ENCODE peak calls at places on chromosomes 11 and 22, in eight cellular contexts. One of them, this sample, is unnamed.

GRCh38 chr22:30605449-30606110 is 1.4 kb upstream of the TCN2 start:
- DNase-seq in stimulated activated CD8-positive, alpha-beta memory T cell treated with anti-CD3 and anti-CD28 coated beads, Interleukin-15, amount 100 ng/mL, for 4 hours: no peak
- DNase-seq in astrocyte of the spinal cord: peak; percentile 45
- DNase-seq in SK-MEL-5: peak; percentile 74
- DNase-seq in type B pancreatic cell: no peak
- DNase-seq in RWPE1: peak; percentile 24
- DNase-seq in pulmonary artery endothelial cell: no peak
- DNase-seq in activated CD4-positive, alpha-beta T cell treated with anti-CD3 and anti-CD28 coated beads, Interleukin-2, amount 50 U/mL, for 4 hours: peak; percentile 40
- DNase-seq in this sample: peak; percentile 11

GRCh38 chr11:64653388-64653973 is 62.5 kb downstream of the SLC22A12 start:
- DNase-seq in astrocyte of the spinal cord: no peak
- DNase-seq in type B pancreatic cell: no peak
- DNase-seq in RWPE1: no peak
- DNase-seq in stimulated activated CD8-positive, alpha-beta memory T cell treated with anti-CD3 and anti-CD28 coated beads, Interleukin-15, amount 100 ng/mL, for 4 hours: no peak
- DNase-seq in pulmonary artery endothelial cell: no peak
- DNase-seq in SK-MEL-5: no peak
- DNase-seq in activated CD4-positive, alpha-beta T cell treated with anti-CD3 and anti-CD28 coated beads, Interleukin-2, amount 50 U/mL, for 4 hours: no peak
- DNase-seq in this sample: no peak

GRCh38 chr11:72613977-72614376 is 60.2 kb downstream of the PDE2A start:
- DNase-seq in astrocyte of the spinal cord: no peak
- DNase-seq in pulmonary artery endothelial cell: no peak
- DNase-seq in SK-MEL-5: no peak
- DNase-seq in activated CD4-positive, alpha-beta T cell treated with anti-CD3 and anti-CD28 coated beads, Interleukin-2, amount 50 U/mL, for 4 hours: no peak
- DNase-seq in stimulated activated CD8-positive, alpha-beta memory T cell treated with anti-CD3 and anti-CD28 coated beads, Interleukin-15, amount 100 ng/mL, for 4 hours: no peak
- DNase-seq in type B pancreatic cell: no peak
- DNase-seq in RWPE1: no peak
- DNase-seq in this sample: no peak

GRCh38 chr22:38730411-38730871 is 24.7 kb downstream of the GTPBP1 start:
- DNase-seq in activated CD4-positive, alpha-beta T cell treated with anti-CD3 and anti-CD28 coated beads, Interleukin-2, amount 50 U/mL, for 4 hours: no peak
- DNase-seq in RWPE1: no peak
- DNase-seq in astrocyte of the spinal cord: no peak
- DNase-seq in pulmonary artery endothelial cell: no peak
- DNase-seq in stimulated activated CD8-positive, alpha-beta memory T cell treated with anti-CD3 and anti-CD28 coated beads, Interleukin-15, amount 100 ng/mL, for 4 hours: no peak
- DNase-seq in SK-MEL-5: no peak
- DNase-seq in type B pancreatic cell: no peak
- DNase-seq in this sample: no peak

GRCh38 chr11:6862961-6863360 is at the start of gene OR10A2:
- DNase-seq in RWPE1: no peak
- DNase-seq in type B pancreatic cell: no peak
- DNase-seq in pulmonary artery endothelial cell: no peak
- DNase-seq in stimulated activated CD8-positive, alpha-beta memory T cell treated with anti-CD3 and anti-CD28 coated beads, Interleukin-15, amount 100 ng/mL, for 4 hours: no peak
- DNase-seq in SK-MEL-5: no peak
- DNase-seq in astrocyte of the spinal cord: peak; percentile 3
- DNase-seq in activated CD4-positive, alpha-beta T cell treated with anti-CD3 and anti-CD28 coated beads, Interleukin-2, amount 50 U/mL, for 4 hours: no peak
- DNase-seq in this sample: no peak

GRCh38 chr11:134742228-134742612 is 330.2 kb upstream of the B3GAT1 start:
- DNase-seq in type B pancreatic cell: no peak
- DNase-seq in astrocyte of the spinal cord: peak; percentile 30
- DNase-seq in pulmonary artery endothelial cell: no peak
- DNase-seq in RWPE1: no peak
- DNase-seq in SK-MEL-5: no peak
- DNase-seq in stimulated activated CD8-positive, alpha-beta memory T cell treated with anti-CD3 and anti-CD28 coated beads, Interleukin-15, amount 100 ng/mL, for 4 hours: no peak
- DNase-seq in activated CD4-positive, alpha-beta T cell treated with anti-CD3 and anti-CD28 coated beads, Interleukin-2, amount 50 U/mL, for 4 hours: no peak
- DNase-seq in this sample: no peak

GRCh38 chr22:47304191-47304831 is 541.9 kb downstream of the TBC1D22A start:
- DNase-seq in RWPE1: no peak
- DNase-seq in type B pancreatic cell: peak; percentile 54
- DNase-seq in stimulated activated CD8-positive, alpha-beta memory T cell treated with anti-CD3 and anti-CD28 coated beads, Interleukin-15, amount 100 ng/mL, for 4 hours: no peak
- DNase-seq in SK-MEL-5: no peak
- DNase-seq in activated CD4-positive, alpha-beta T cell treated with anti-CD3 and anti-CD28 coated beads, Interleukin-2, amount 50 U/mL, for 4 hours: no peak
- DNase-seq in pulmonary artery endothelial cell: no peak
- DNase-seq in astrocyte of the spinal cord: no peak
- DNase-seq in this sample: no peak

GRCh38 chr11:122317337-122317736 is 201.3 kb upstream of the BLID start:
- DNase-seq in stimulated activated CD8-positive, alpha-beta memory T cell treated with anti-CD3 and anti-CD28 coated beads, Interleukin-15, amount 100 ng/mL, for 4 hours: no peak
- DNase-seq in type B pancreatic cell: no peak
- DNase-seq in pulmonary artery endothelial cell: no peak
- DNase-seq in SK-MEL-5: no peak
- DNase-seq in RWPE1: no peak
- DNase-seq in astrocyte of the spinal cord: peak; percentile 36
- DNase-seq in activated CD4-positive, alpha-beta T cell treated with anti-CD3 and anti-CD28 coated beads, Interleukin-2, amount 50 U/mL, for 4 hours: no peak
- DNase-seq in this sample: no peak

GRCh38 chr11:76770642-76771445 is 12.3 kb upstream of the TSKU start:
- DNase-seq in SK-MEL-5: no peak
- DNase-seq in RWPE1: no peak
- DNase-seq in pulmonary artery endothelial cell: no peak
- DNase-seq in stimulated activated CD8-positive, alpha-beta memory T cell treated with anti-CD3 and anti-CD28 coated beads, Interleukin-15, amount 100 ng/mL, for 4 hours: no peak
- DNase-seq in activated CD4-positive, alpha-beta T cell treated with anti-CD3 and anti-CD28 coated beads, Interleukin-2, amount 50 U/mL, for 4 hours: no peak
- DNase-seq in type B pancreatic cell: no peak
- DNase-seq in astrocyte of the spinal cord: peak; percentile 98
- DNase-seq in this sample: no peak

GRCh38 chr11:9384535-9385287 is at the start of gene IPO7:
- DNase-seq in stimulated activated CD8-positive, alpha-beta memory T cell treated with anti-CD3 and anti-CD28 coated beads, Interleukin-15, amount 100 ng/mL, for 4 hours: peak; percentile 84
- DNase-seq in astrocyte of the spinal cord: peak; percentile 93
- DNase-seq in type B pancreatic cell: peak; percentile 88
- DNase-seq in SK-MEL-5: peak; percentile 93
- DNase-seq in activated CD4-positive, alpha-beta T cell treated with anti-CD3 and anti-CD28 coated beads, Interleukin-2, amount 50 U/mL, for 4 hours: peak; percentile 88
- DNase-seq in RWPE1: peak; percentile 90
- DNase-seq in pulmonary artery endothelial cell: peak; percentile 67
- DNase-seq in this sample: peak; percentile 80

GRCh38 chr11:9601041-9601875 is 27.8 kb downstream of the WEE1 start:
- DNase-seq in activated CD4-positive, alpha-beta T cell treated with anti-CD3 and anti-CD28 coated beads, Interleukin-2, amount 50 U/mL, for 4 hours: peak; percentile 17
- DNase-seq in astrocyte of the spinal cord: peak; percentile 85
- DNase-seq in stimulated activated CD8-positive, alpha-beta memory T cell treated with anti-CD3 and anti-CD28 coated beads, Interleukin-15, amount 100 ng/mL, for 4 hours: peak; percentile 20
- DNase-seq in SK-MEL-5: no peak
- DNase-seq in pulmonary artery endothelial cell: no peak
- DNase-seq in RWPE1: no peak
- DNase-seq in type B pancreatic cell: no peak
- DNase-seq in this sample: peak; percentile 20

GRCh38 chr11:83671295-83671694 is 385.1 kb upstream of the CCDC90B start:
- DNase-seq in pulmonary artery endothelial cell: no peak
- DNase-seq in RWPE1: peak; percentile 4
- DNase-seq in activated CD4-positive, alpha-beta T cell treated with anti-CD3 and anti-CD28 coated beads, Interleukin-2, amount 50 U/mL, for 4 hours: no peak
- DNase-seq in astrocyte of the spinal cord: no peak
- DNase-seq in SK-MEL-5: no peak
- DNase-seq in type B pancreatic cell: no peak
- DNase-seq in stimulated activated CD8-positive, alpha-beta memory T cell treated with anti-CD3 and anti-CD28 coated beads, Interleukin-15, amount 100 ng/mL, for 4 hours: no peak
- DNase-seq in this sample: no peak

GRCh38 chr22:39215430-39216142 is 29.2 kb downstream of the PDGFB start:
- DNase-seq in type B pancreatic cell: peak; percentile 59
- DNase-seq in RWPE1: no peak
- DNase-seq in stimulated activated CD8-positive, alpha-beta memory T cell treated with anti-CD3 and anti-CD28 coated beads, Interleukin-15, amount 100 ng/mL, for 4 hours: no peak
- DNase-seq in activated CD4-positive, alpha-beta T cell treated with anti-CD3 and anti-CD28 coated beads, Interleukin-2, amount 50 U/mL, for 4 hours: peak; percentile 32
- DNase-seq in SK-MEL-5: peak; percentile 52
- DNase-seq in pulmonary artery endothelial cell: no peak
- DNase-seq in astrocyte of the spinal cord: no peak
- DNase-seq in this sample: no peak

GRCh38 chr11:1766719-1767398 is 3.1 kb upstream of the CTSD start:
- DNase-seq in activated CD4-positive, alpha-beta T cell treated with anti-CD3 and anti-CD28 coated beads, Interleukin-2, amount 50 U/mL, for 4 hours: no peak
- DNase-seq in RWPE1: no peak
- DNase-seq in type B pancreatic cell: no peak
- DNase-seq in astrocyte of the spinal cord: no peak
- DNase-seq in stimulated activated CD8-positive, alpha-beta memory T cell treated with anti-CD3 and anti-CD28 coated beads, Interleukin-15, amount 100 ng/mL, for 4 hours: no peak
- DNase-seq in SK-MEL-5: no peak
- DNase-seq in pulmonary artery endothelial cell: no peak
- DNase-seq in this sample: no peak

GRCh38 chr22:39129081-39129480 is 23.4 kb downstream of the CBX7 start:
- DNase-seq in pulmonary artery endothelial cell: no peak
- DNase-seq in astrocyte of the spinal cord: no peak
- DNase-seq in activated CD4-positive, alpha-beta T cell treated with anti-CD3 and anti-CD28 coated beads, Interleukin-2, amount 50 U/mL, for 4 hours: no peak
- DNase-seq in stimulated activated CD8-positive, alpha-beta memory T cell treated with anti-CD3 and anti-CD28 coated beads, Interleukin-15, amount 100 ng/mL, for 4 hours: no peak
- DNase-seq in SK-MEL-5: no peak
- DNase-seq in RWPE1: no peak
- DNase-seq in type B pancreatic cell: no peak
- DNase-seq in this sample: no peak

GRCh38 chr11:63608353-63609345 is 5.6 kb downstream of the PLAAT3 start:
- DNase-seq in SK-MEL-5: no peak
- DNase-seq in type B pancreatic cell: no peak
- DNase-seq in activated CD4-positive, alpha-beta T cell treated with anti-CD3 and anti-CD28 coated beads, Interleukin-2, amount 50 U/mL, for 4 hours: no peak
- DNase-seq in stimulated activated CD8-positive, alpha-beta memory T cell treated with anti-CD3 and anti-CD28 coated beads, Interleukin-15, amount 100 ng/mL, for 4 hours: no peak
- DNase-seq in astrocyte of the spinal cord: peak; percentile 85
- DNase-seq in pulmonary artery endothelial cell: no peak
- DNase-seq in RWPE1: no peak
- DNase-seq in this sample: no peak

GRCh38 chr11:118572075-118572913 is at the start of gene ARCN1:
- DNase-seq in RWPE1: peak; percentile 78
- DNase-seq in stimulated activated CD8-positive, alpha-beta memory T cell treated with anti-CD3 and anti-CD28 coated beads, Interleukin-15, amount 100 ng/mL, for 4 hours: peak; percentile 60
- DNase-seq in activated CD4-positive, alpha-beta T cell treated with anti-CD3 and anti-CD28 coated beads, Interleukin-2, amount 50 U/mL, for 4 hours: peak; percentile 70
- DNase-seq in astrocyte of the spinal cord: peak; percentile 78
- DNase-seq in type B pancreatic cell: peak; percentile 82
- DNase-seq in SK-MEL-5: peak; percentile 60
- DNase-seq in pulmonary artery endothelial cell: no peak
- DNase-seq in this sample: peak; percentile 69

GRCh38 chr22:48755332-48755949 is 1072.2 kb downstream of the BRD1 start:
- DNase-seq in type B pancreatic cell: peak; percentile 64
- DNase-seq in pulmonary artery endothelial cell: no peak
- DNase-seq in astrocyte of the spinal cord: no peak
- DNase-seq in RWPE1: no peak
- DNase-seq in SK-MEL-5: no peak
- DNase-seq in activated CD4-positive, alpha-beta T cell treated with anti-CD3 and anti-CD28 coated beads, Interleukin-2, amount 50 U/mL, for 4 hours: no peak
- DNase-seq in stimulated activated CD8-positive, alpha-beta memory T cell treated with anti-CD3 and anti-CD28 coated beads, Interleukin-15, amount 100 ng/mL, for 4 hours: no peak
- DNase-seq in this sample: no peak

GRCh38 chr11:19263333-19263732 is 22.6 kb upstream of the E2F8 start:
- DNase-seq in activated CD4-positive, alpha-beta T cell treated with anti-CD3 and anti-CD28 coated beads, Interleukin-2, amount 50 U/mL, for 4 hours: no peak
- DNase-seq in SK-MEL-5: no peak
- DNase-seq in pulmonary artery endothelial cell: no peak
- DNase-seq in type B pancreatic cell: no peak
- DNase-seq in astrocyte of the spinal cord: no peak
- DNase-seq in RWPE1: no peak
- DNase-seq in stimulated activated CD8-positive, alpha-beta memory T cell treated with anti-CD3 and anti-CD28 coated beads, Interleukin-15, amount 100 ng/mL, for 4 hours: no peak
- DNase-seq in this sample: no peak

GRCh38 chr11:4727171-4727570 is 22.6 kb downstream of the MMP26 start:
- DNase-seq in SK-MEL-5: no peak
- DNase-seq in type B pancreatic cell: no peak
- DNase-seq in astrocyte of the spinal cord: no peak
- DNase-seq in activated CD4-positive, alpha-beta T cell treated with anti-CD3 and anti-CD28 coated beads, Interleukin-2, amount 50 U/mL, for 4 hours: no peak
- DNase-seq in stimulated activated CD8-positive, alpha-beta memory T cell treated with anti-CD3 and anti-CD28 coated beads, Interleukin-15, amount 100 ng/mL, for 4 hours: no peak
- DNase-seq in pulmonary artery endothelial cell: no peak
- DNase-seq in RWPE1: no peak
- DNase-seq in this sample: no peak

GRCh38 chr22:46275455-46276129 is 7.8 kb downstream of the TTC38 start:
- DNase-seq in pulmonary artery endothelial cell: no peak
- DNase-seq in SK-MEL-5: peak; percentile 26
- DNase-seq in stimulated activated CD8-positive, alpha-beta memory T cell treated with anti-CD3 and anti-CD28 coated beads, Interleukin-15, amount 100 ng/mL, for 4 hours: no peak
- DNase-seq in type B pancreatic cell: no peak
- DNase-seq in activated CD4-positive, alpha-beta T cell treated with anti-CD3 and anti-CD28 coated beads, Interleukin-2, amount 50 U/mL, for 4 hours: no peak
- DNase-seq in RWPE1: no peak
- DNase-seq in astrocyte of the spinal cord: no peak
- DNase-seq in this sample: no peak

GRCh38 chr11:119126675-119127268 is 5.4 kb downstream of the HINFP start:
- DNase-seq in astrocyte of the spinal cord: no peak
- DNase-seq in stimulated activated CD8-positive, alpha-beta memory T cell treated with anti-CD3 and anti-CD28 coated beads, Interleukin-15, amount 100 ng/mL, for 4 hours: no peak
- DNase-seq in pulmonary artery endothelial cell: no peak
- DNase-seq in activated CD4-positive, alpha-beta T cell treated with anti-CD3 and anti-CD28 coated beads, Interleukin-2, amount 50 U/mL, for 4 hours: no peak
- DNase-seq in type B pancreatic cell: no peak
- DNase-seq in SK-MEL-5: no peak
- DNase-seq in RWPE1: no peak
- DNase-seq in this sample: no peak

GRCh38 chr11:64960719-64961118 is 11.2 kb downstream of the MAJIN start:
- DNase-seq in activated CD4-positive, alpha-beta T cell treated with anti-CD3 and anti-CD28 coated beads, Interleukin-2, amount 50 U/mL, for 4 hours: no peak
- DNase-seq in RWPE1: no peak
- DNase-seq in astrocyte of the spinal cord: no peak
- DNase-seq in SK-MEL-5: no peak
- DNase-seq in type B pancreatic cell: no peak
- DNase-seq in pulmonary artery endothelial cell: no peak
- DNase-seq in stimulated activated CD8-positive, alpha-beta memory T cell treated with anti-CD3 and anti-CD28 coated beads, Interleukin-15, amount 100 ng/mL, for 4 hours: no peak
- DNase-seq in this sample: no peak

GRCh38 chr11:130390071-130390758 is 38.2 kb downstream of the ADAMTS8 start:
- DNase-seq in pulmonary artery endothelial cell: no peak
- DNase-seq in activated CD4-positive, alpha-beta T cell treated with anti-CD3 and anti-CD28 coated beads, Interleukin-2, amount 50 U/mL, for 4 hours: no peak
- DNase-seq in RWPE1: peak; percentile 54
- DNase-seq in type B pancreatic cell: no peak
- DNase-seq in stimulated activated CD8-positive, alpha-beta memory T cell treated with anti-CD3 and anti-CD28 coated beads, Interleukin-15, amount 100 ng/mL, for 4 hours: no peak
- DNase-seq in SK-MEL-5: peak; percentile 53
- DNase-seq in astrocyte of the spinal cord: peak; percentile 81
- DNase-seq in this sample: no peak

GRCh38 chr11:66050581-66051231 is 1.5 kb upstream of the SF3B2 start:
- DNase-seq in type B pancreatic cell: no peak
- DNase-seq in astrocyte of the spinal cord: no peak
- DNase-seq in pulmonary artery endothelial cell: no peak
- DNase-seq in stimulated activated CD8-positive, alpha-beta memory T cell treated with anti-CD3 and anti-CD28 coated beads, Interleukin-15, amount 100 ng/mL, for 4 hours: no peak
- DNase-seq in SK-MEL-5: no peak
- DNase-seq in activated CD4-positive, alpha-beta T cell treated with anti-CD3 and anti-CD28 coated beads, Interleukin-2, amount 50 U/mL, for 4 hours: no peak
- DNase-seq in RWPE1: no peak
- DNase-seq in this sample: no peak

GRCh38 chr11:35491231-35491871 is 34.1 kb downstream of the PAMR1 start:
- DNase-seq in activated CD4-positive, alpha-beta T cell treated with anti-CD3 and anti-CD28 coated beads, Interleukin-2, amount 50 U/mL, for 4 hours: no peak
- DNase-seq in type B pancreatic cell: no peak
- DNase-seq in pulmonary artery endothelial cell: no peak
- DNase-seq in stimulated activated CD8-positive, alpha-beta memory T cell treated with anti-CD3 and anti-CD28 coated beads, Interleukin-15, amount 100 ng/mL, for 4 hours: no peak
- DNase-seq in SK-MEL-5: no peak
- DNase-seq in astrocyte of the spinal cord: peak; percentile 92
- DNase-seq in RWPE1: no peak
- DNase-seq in this sample: no peak

GRCh38 chr11:120067361-120068113 is 70.4 kb downstream of the TRIM29 start:
- DNase-seq in SK-MEL-5: no peak
- DNase-seq in RWPE1: no peak
- DNase-seq in activated CD4-positive, alpha-beta T cell treated with anti-CD3 and anti-CD28 coated beads, Interleukin-2, amount 50 U/mL, for 4 hours: no peak
- DNase-seq in pulmonary artery endothelial cell: no peak
- DNase-seq in type B pancreatic cell: no peak
- DNase-seq in astrocyte of the spinal cord: no peak
- DNase-seq in stimulated activated CD8-positive, alpha-beta memory T cell treated with anti-CD3 and anti-CD28 coated beads, Interleukin-15, amount 100 ng/mL, for 4 hours: no peak
- DNase-seq in this sample: no peak

GRCh38 chr11:69948256-69949141 is 129.3 kb upstream of the FGF3 start:
- DNase-seq in stimulated activated CD8-positive, alpha-beta memory T cell treated with anti-CD3 and anti-CD28 coated beads, Interleukin-15, amount 100 ng/mL, for 4 hours: no peak
- DNase-seq in RWPE1: peak; percentile 57
- DNase-seq in SK-MEL-5: no peak
- DNase-seq in type B pancreatic cell: no peak
- DNase-seq in activated CD4-positive, alpha-beta T cell treated with anti-CD3 and anti-CD28 coated beads, Interleukin-2, amount 50 U/mL, for 4 hours: no peak
- DNase-seq in pulmonary artery endothelial cell: no peak
- DNase-seq in astrocyte of the spinal cord: peak; percentile 41
- DNase-seq in this sample: no peak

GRCh38 chr11:77416357-77416756 is 57.5 kb downstream of the PAK1 start:
- DNase-seq in activated CD4-positive, alpha-beta T cell treated with anti-CD3 and anti-CD28 coated beads, Interleukin-2, amount 50 U/mL, for 4 hours: no peak
- DNase-seq in stimulated activated CD8-positive, alpha-beta memory T cell treated with anti-CD3 and anti-CD28 coated beads, Interleukin-15, amount 100 ng/mL, for 4 hours: no peak
- DNase-seq in pulmonary artery endothelial cell: no peak
- DNase-seq in type B pancreatic cell: no peak
- DNase-seq in SK-MEL-5: no peak
- DNase-seq in astrocyte of the spinal cord: no peak
- DNase-seq in RWPE1: no peak
- DNase-seq in this sample: no peak

GRCh38 chr22:37482244-37482643 is 3.9 kb downstream of the MFNG start:
- DNase-seq in activated CD4-positive, alpha-beta T cell treated with anti-CD3 and anti-CD28 coated beads, Interleukin-2, amount 50 U/mL, for 4 hours: no peak
- DNase-seq in RWPE1: no peak
- DNase-seq in stimulated activated CD8-positive, alpha-beta memory T cell treated with anti-CD3 and anti-CD28 coated beads, Interleukin-15, amount 100 ng/mL, for 4 hours: no peak
- DNase-seq in SK-MEL-5: no peak
- DNase-seq in type B pancreatic cell: no peak
- DNase-seq in astrocyte of the spinal cord: no peak
- DNase-seq in pulmonary artery endothelial cell: no peak
- DNase-seq in this sample: no peak

GRCh38 chr11:45252134-45252856 is 33.8 kb downstream of the SYT13 start:
- DNase-seq in activated CD4-positive, alpha-beta T cell treated with anti-CD3 and anti-CD28 coated beads, Interleukin-2, amount 50 U/mL, for 4 hours: no peak
- DNase-seq in astrocyte of the spinal cord: peak; percentile 23
- DNase-seq in stimulated activated CD8-positive, alpha-beta memory T cell treated with anti-CD3 and anti-CD28 coated beads, Interleukin-15, amount 100 ng/mL, for 4 hours: no peak
- DNase-seq in RWPE1: peak; percentile 45
- DNase-seq in pulmonary artery endothelial cell: no peak
- DNase-seq in SK-MEL-5: peak; percentile 81
- DNase-seq in type B pancreatic cell: peak; percentile 73
- DNase-seq in this sample: no peak

GRCh38 chr11:2358754-2359444 is 18.2 kb upstream of the CD81 start:
- DNase-seq in RWPE1: no peak
- DNase-seq in stimulated activated CD8-positive, alpha-beta memory T cell treated with anti-CD3 and anti-CD28 coated beads, Interleukin-15, amount 100 ng/mL, for 4 hours: no peak
- DNase-seq in type B pancreatic cell: no peak
- DNase-seq in activated CD4-positive, alpha-beta T cell treated with anti-CD3 and anti-CD28 coated beads, Interleukin-2, amount 50 U/mL, for 4 hours: no peak
- DNase-seq in SK-MEL-5: no peak
- DNase-seq in pulmonary artery endothelial cell: no peak
- DNase-seq in astrocyte of the spinal cord: no peak
- DNase-seq in this sample: no peak

GRCh38 chr11:31802609-31802989 is 8.5 kb downstream of the PAX6 start:
- DNase-seq in stimulated activated CD8-positive, alpha-beta memory T cell treated with anti-CD3 and anti-CD28 coated beads, Interleukin-15, amount 100 ng/mL, for 4 hours: no peak
- DNase-seq in pulmonary artery endothelial cell: no peak
- DNase-seq in type B pancreatic cell: no peak
- DNase-seq in astrocyte of the spinal cord: no peak
- DNase-seq in SK-MEL-5: no peak
- DNase-seq in activated CD4-positive, alpha-beta T cell treated with anti-CD3 and anti-CD28 coated beads, Interleukin-2, amount 50 U/mL, for 4 hours: no peak
- DNase-seq in RWPE1: no peak
- DNase-seq in this sample: no peak

GRCh38 chr22:42336527-42337227 is 66.2 kb upstream of the TCF20 start:
- DNase-seq in pulmonary artery endothelial cell: no peak
- DNase-seq in stimulated activated CD8-positive, alpha-beta memory T cell treated with anti-CD3 and anti-CD28 coated beads, Interleukin-15, amount 100 ng/mL, for 4 hours: no peak
- DNase-seq in activated CD4-positive, alpha-beta T cell treated with anti-CD3 and anti-CD28 coated beads, Interleukin-2, amount 50 U/mL, for 4 hours: no peak
- DNase-seq in SK-MEL-5: no peak
- DNase-seq in RWPE1: no peak
- DNase-seq in astrocyte of the spinal cord: no peak
- DNase-seq in type B pancreatic cell: no peak
- DNase-seq in this sample: no peak

This sample was measured in activated T-helper 9 cell treated with anti-CD3 and anti-CD28 coated beads, Interleukin-2, amount 50 U/mL, for 16 hours.